ENCODE peak calls at places on chromosome 20, in six cellular contexts. One of them, this sample, is unnamed.

GRCh38 chr20:52137850-52138249 is 53.7 kb downstream of the ZFP64 start:
- DNase-seq in heart right ventricle: no peak
- DNase-seq in GM18507: no peak
- DNase-seq in ACHN: no peak
- DNase-seq in H54: no peak
- DNase-seq in HEK293T: no peak
- DNase-seq in this sample: no peak

GRCh38 chr20:41234546-41234945 is 83.0 kb downstream of the ZHX3 start:
- DNase-seq in heart right ventricle: peak; percentile 39
- DNase-seq in HEK293T: no peak
- DNase-seq in ACHN: no peak
- DNase-seq in H54: no peak
- DNase-seq in GM18507: no peak
- DNase-seq in this sample: no peak

GRCh38 chr20:47487175-47487917 is 14.3 kb upstream of the NCOA3 start:
- DNase-seq in H54: no peak
- DNase-seq in ACHN: no peak
- DNase-seq in heart right ventricle: no peak
- DNase-seq in HEK293T: no peak
- DNase-seq in GM18507: peak; percentile 64
- DNase-seq in this sample: no peak

GRCh38 chr20:12575352-12576095 is 433.2 kb upstream of the SPTLC3 start:
- DNase-seq in GM18507: no peak
- DNase-seq in H54: no peak
- DNase-seq in heart right ventricle: peak; percentile 84
- DNase-seq in ACHN: no peak
- DNase-seq in HEK293T: no peak
- DNase-seq in this sample: no peak

GRCh38 chr20:64246616-64247311 is 8.8 kb upstream of the PCMTD2 start:
- DNase-seq in ACHN: no peak
- DNase-seq in HEK293T: no peak
- DNase-seq in heart right ventricle: no peak
- DNase-seq in H54: no peak
- DNase-seq in GM18507: no peak
- DNase-seq in this sample: no peak

GRCh38 chr20:52096117-52096516 is 95.5 kb downstream of the ZFP64 start:
- DNase-seq in heart right ventricle: no peak
- DNase-seq in ACHN: no peak
- DNase-seq in H54: no peak
- DNase-seq in HEK293T: no peak
- DNase-seq in GM18507: no peak
- DNase-seq in this sample: no peak

GRCh38 chr20:4875578-4876067 is 125.7 kb downstream of the SLC23A2 start:
- DNase-seq in H54: no peak
- DNase-seq in GM18507: no peak
- DNase-seq in ACHN: no peak
- DNase-seq in HEK293T: no peak
- DNase-seq in heart right ventricle: no peak
- DNase-seq in this sample: peak; percentile 88

GRCh38 chr20:52536841-52537400 is 345.3 kb upstream of the ZFP64 start:
- DNase-seq in heart right ventricle: no peak
- DNase-seq in H54: no peak
- DNase-seq in ACHN: peak; percentile 27
- DNase-seq in GM18507: no peak
- DNase-seq in HEK293T: no peak
- DNase-seq in this sample: no peak

GRCh38 chr20:4083103-4083864 is 67.9 kb upstream of the RNF24 start:
- DNase-seq in GM18507: no peak
- DNase-seq in heart right ventricle: no peak
- DNase-seq in ACHN: no peak
- DNase-seq in H54: no peak
- DNase-seq in HEK293T: no peak
- DNase-seq in this sample: no peak

GRCh38 chr20:36384022-36384619 is 78.0 kb downstream of the DLGAP4 start:
- DNase-seq in ACHN: peak; percentile 67
- DNase-seq in heart right ventricle: peak; percentile 8
- DNase-seq in GM18507: no peak
- DNase-seq in H54: peak; percentile 62
- DNase-seq in HEK293T: peak; percentile 68
- DNase-seq in this sample: no peak

GRCh38 chr20:18031888-18032509 is 25.7 kb downstream of the OVOL2 start:
- DNase-seq in heart right ventricle: no peak
- DNase-seq in GM18507: no peak
- DNase-seq in ACHN: no peak
- DNase-seq in HEK293T: no peak
- DNase-seq in H54: no peak
- DNase-seq in this sample: no peak

GRCh38 chr20:6466065-6466810 is 301.2 kb upstream of the BMP2 start:
- DNase-seq in ACHN: no peak
- DNase-seq in GM18507: no peak
- DNase-seq in heart right ventricle: no peak
- DNase-seq in HEK293T: no peak
- DNase-seq in H54: no peak
- DNase-seq in this sample: no peak

GRCh38 chr20:32354592-32355416 is 3.3 kb upstream of the ASXL1 start:
- DNase-seq in GM18507: no peak
- DNase-seq in H54: peak; percentile 28
- DNase-seq in heart right ventricle: no peak
- DNase-seq in ACHN: peak; percentile 44
- DNase-seq in HEK293T: no peak
- DNase-seq in this sample: no peak

GRCh38 chr20:61850926-61851900 is 214.5 kb downstream of the TAF4 start:
- DNase-seq in GM18507: no peak
- DNase-seq in H54: no peak
- DNase-seq in heart right ventricle: no peak
- DNase-seq in ACHN: no peak
- DNase-seq in HEK293T: no peak
- DNase-seq in this sample: no peak

GRCh38 chr20:36784900-36785299 is 11.3 kb upstream of the DSN1 start:
- DNase-seq in heart right ventricle: peak; percentile 49
- DNase-seq in H54: no peak
- DNase-seq in ACHN: no peak
- DNase-seq in HEK293T: no peak
- DNase-seq in GM18507: no peak
- DNase-seq in this sample: no peak

GRCh38 chr20:62818592-62819493 is 2.0 kb downstream of the COL9A3 start:
- DNase-seq in H54: peak; percentile 98
- DNase-seq in heart right ventricle: peak; percentile 74
- DNase-seq in HEK293T: no peak
- DNase-seq in ACHN: no peak
- DNase-seq in GM18507: no peak
- DNase-seq in this sample: no peak

GRCh38 chr20:61052195-61052594 is 199.9 kb upstream of the CDH4 start:
- DNase-seq in H54: no peak
- DNase-seq in GM18507: no peak
- DNase-seq in HEK293T: no peak
- DNase-seq in ACHN: no peak
- DNase-seq in heart right ventricle: no peak
- DNase-seq in this sample: no peak

GRCh38 chr20:38216736-38217595 is 43.6 kb downstream of the KIAA1755 start:
- DNase-seq in H54: no peak
- DNase-seq in ACHN: no peak
- DNase-seq in HEK293T: no peak
- DNase-seq in GM18507: no peak
- DNase-seq in heart right ventricle: no peak
- DNase-seq in this sample: no peak

GRCh38 chr20:34622821-34623451 is 54.0 kb downstream of the PIGU start:
- DNase-seq in HEK293T: no peak
- DNase-seq in heart right ventricle: no peak
- DNase-seq in GM18507: no peak
- DNase-seq in H54: no peak
- DNase-seq in ACHN: no peak
- DNase-seq in this sample: no peak

GRCh38 chr20:32969356-32970114 is 34.7 kb downstream of the SUN5 start:
- DNase-seq in heart right ventricle: no peak
- DNase-seq in GM18507: no peak
- DNase-seq in ACHN: no peak
- DNase-seq in H54: no peak
- DNase-seq in HEK293T: no peak
- DNase-seq in this sample: no peak

GRCh38 chr20:23656372-23656771 is 18.6 kb upstream of the CST3 start:
- DNase-seq in ACHN: no peak
- DNase-seq in heart right ventricle: no peak
- DNase-seq in H54: no peak
- DNase-seq in GM18507: no peak
- DNase-seq in HEK293T: no peak
- DNase-seq in this sample: no peak

GRCh38 chr20:35264755-35265154 is 13.2 kb downstream of the MMP24OS start:
- DNase-seq in heart right ventricle: no peak
- DNase-seq in GM18507: no peak
- DNase-seq in HEK293T: no peak
- DNase-seq in H54: no peak
- DNase-seq in ACHN: peak; percentile 78
- DNase-seq in this sample: no peak

GRCh38 chr20:58117944-58118343 is 110.5 kb downstream of the ANKRD60 start:
- DNase-seq in H54: no peak
- DNase-seq in ACHN: no peak
- DNase-seq in GM18507: no peak
- DNase-seq in HEK293T: no peak
- DNase-seq in heart right ventricle: no peak
- DNase-seq in this sample: no peak

GRCh38 chr20:53427951-53428350 is 165.7 kb downstream of the ZNF217 start:
- DNase-seq in ACHN: no peak
- DNase-seq in heart right ventricle: no peak
- DNase-seq in HEK293T: no peak
- DNase-seq in H54: no peak
- DNase-seq in GM18507: no peak
- DNase-seq in this sample: no peak

GRCh38 chr20:5216663-5217062 is 89.9 kb downstream of the CDS2 start:
- DNase-seq in GM18507: no peak
- DNase-seq in H54: no peak
- DNase-seq in ACHN: no peak
- DNase-seq in heart right ventricle: no peak
- DNase-seq in HEK293T: no peak
- DNase-seq in this sample: no peak

GRCh38 chr20:47334022-47334551 is 22.4 kb downstream of the ZMYND8 start:
- DNase-seq in heart right ventricle: no peak
- DNase-seq in ACHN: peak; percentile 86
- DNase-seq in H54: peak; percentile 60
- DNase-seq in GM18507: no peak
- DNase-seq in HEK293T: no peak
- DNase-seq in this sample: peak; percentile 23

GRCh38 chr20:50331469-50332251 is 141.0 kb downstream of the CEBPB start:
- DNase-seq in H54: no peak
- DNase-seq in HEK293T: no peak
- DNase-seq in heart right ventricle: no peak
- DNase-seq in GM18507: no peak
- DNase-seq in ACHN: no peak
- DNase-seq in this sample: no peak

GRCh38 chr20:30168025-30168799 is 1089.3 kb upstream of the DEFB115 start:
- DNase-seq in ACHN: no peak
- DNase-seq in H54: no peak
- DNase-seq in heart right ventricle: peak; percentile 6
- DNase-seq in GM18507: no peak
- DNase-seq in HEK293T: no peak
- DNase-seq in this sample: no peak

GRCh38 chr20:36097331-36097730 is 57.2 kb upstream of the EPB41L1 start:
- DNase-seq in ACHN: no peak
- DNase-seq in GM18507: no peak
- DNase-seq in H54: no peak
- DNase-seq in HEK293T: no peak
- DNase-seq in heart right ventricle: no peak
- DNase-seq in this sample: no peak

GRCh38 chr20:7171911-7172310 is 404.4 kb downstream of the BMP2 start:
- DNase-seq in HEK293T: no peak
- DNase-seq in heart right ventricle: no peak
- DNase-seq in ACHN: no peak
- DNase-seq in GM18507: no peak
- DNase-seq in H54: no peak
- DNase-seq in this sample: no peak

GRCh38 chr20:46905364-46906125 is 10.9 kb downstream of the EYA2 start:
- DNase-seq in heart right ventricle: no peak
- DNase-seq in H54: no peak
- DNase-seq in GM18507: no peak
- DNase-seq in HEK293T: no peak
- DNase-seq in ACHN: no peak
- DNase-seq in this sample: no peak

GRCh38 chr20:46810442-46811327 is 84.0 kb upstream of the EYA2 start:
- DNase-seq in HEK293T: no peak
- DNase-seq in heart right ventricle: no peak
- DNase-seq in GM18507: no peak
- DNase-seq in H54: no peak
- DNase-seq in ACHN: no peak
- DNase-seq in this sample: peak; percentile 34

GRCh38 chr20:461254-462198 is 807 bp downstream of the TBC1D20 start:
- DNase-seq in H54: peak; percentile 57
- DNase-seq in HEK293T: peak; percentile 50
- DNase-seq in ACHN: peak; percentile 43
- DNase-seq in heart right ventricle: peak; percentile 33
- DNase-seq in GM18507: peak; percentile 28
- DNase-seq in this sample: no peak

GRCh38 chr20:38337561-38338140 is 8.6 kb upstream of the LBP start:
- DNase-seq in GM18507: no peak
- DNase-seq in H54: peak; percentile 47
- DNase-seq in heart right ventricle: no peak
- DNase-seq in HEK293T: peak; percentile 67
- DNase-seq in ACHN: peak; percentile 10
- DNase-seq in this sample: no peak

GRCh38 chr20:32585519-32586127 is 490 bp upstream of the NOL4L start:
- DNase-seq in H54: no peak
- DNase-seq in GM18507: no peak
- DNase-seq in HEK293T: no peak
- DNase-seq in heart right ventricle: no peak
- DNase-seq in ACHN: no peak
- DNase-seq in this sample: no peak

GRCh38 chr20:32638848-32639247 is 34.9 kb downstream of the C20orf203 start:
- DNase-seq in HEK293T: no peak
- DNase-seq in GM18507: no peak
- DNase-seq in heart right ventricle: peak; percentile 25
- DNase-seq in H54: no peak
- DNase-seq in ACHN: no peak
- DNase-seq in this sample: no peak

GRCh38 chr20:41072099-41072798 is 43.6 kb downstream of the TOP1 start:
- DNase-seq in GM18507: no peak
- DNase-seq in heart right ventricle: peak; percentile 18
- DNase-seq in HEK293T: no peak
- DNase-seq in ACHN: no peak
- DNase-seq in H54: no peak
- DNase-seq in this sample: no peak

This sample was measured in DMS153.